ENCODE peak calls at places on chromosome 12, in eight cellular contexts. G, Y, N, E, F, X, Z and T are unnamed samples. For H3K4me1 and H3K36me3, the result is how much of the 10 kb centered on the place peaks cover.

GRCh38 chr12:81963651-81964050 is 204.5 kb upstream of the PPFIA2 start:
- DNase-seq in G (no peak), Y (no peak), N (no peak), E (no peak), F (no peak), X (no peak), Z (no peak), T (no peak)

GRCh38 chr12:104582739-104583138 is 126.0 kb downstream of the CHST11 start:
- DNase-seq in G (peak), Y (no peak), N (no peak), E (no peak), F (no peak), X (no peak), Z (no peak), T (no peak)

GRCh38 chr12:4221157-4221556 is 52.4 kb upstream of the CCND2 start:
- DNase-seq in G (no peak), Y (no peak), N (no peak), E (no peak), F (no peak), X (no peak), Z (no peak), T (no peak)

GRCh38 chr12:14410841-14411569 is 45.5 kb downstream of the ATF7IP start:
- DNase-seq in G (no peak), Y (no peak), N (no peak), E (no peak), F (no peak), X (peak), Z (no peak), T (no peak)

GRCh38 chr12:41605528-41606295 is 417.6 kb downstream of the PDZRN4 start:
- DNase-seq in G (peak), Y (no peak), N (no peak), E (no peak), F (no peak), X (no peak), Z (no peak), T (no peak)

GRCh38 chr12:103331643-103332042 is 164.1 kb downstream of the C12orf42 start:
- DNase-seq in G (no peak), Y (no peak), N (no peak), E (no peak), F (no peak), X (no peak), Z (no peak), T (no peak)

GRCh38 chr12:54352891-54353874 is 11.1 kb downstream of the GPR84 start:
- DNase-seq in G (no peak), Y (no peak), N (no peak), E (no peak), F (no peak), X (no peak), Z (no peak), T (no peak)

GRCh38 chr12:120468846-120469449 is 600 bp downstream of the SRSF9 start:
- DNase-seq in G (peak), Y (peak), N (no peak), E (peak), F (peak), X (no peak), Z (no peak), T (peak)

GRCh38 chr12:76026643-76027063 is 4.9 kb downstream of the PHLDA1 start:
- DNase-seq in G (no peak), Y (no peak), N (no peak), E (no peak), F (no peak), X (no peak), Z (no peak), T (no peak)

GRCh38 chr12:98401427-98401826 is 114.0 kb upstream of the TMPO start:
- DNase-seq in G (no peak), Y (no peak), N (no peak), E (no peak), F (no peak), X (no peak), Z (peak), T (no peak)

GRCh38 chr12:98402081-98402480 is 113.3 kb upstream of the TMPO start:
- DNase-seq in G (no peak), Y (no peak), N (no peak), E (no peak), F (no peak), X (no peak), Z (no peak), T (no peak)

GRCh38 chr12:98402671-98403070 is 112.7 kb upstream of the TMPO start:
- DNase-seq in G (no peak), Y (no peak), N (no peak), E (no peak), F (no peak), X (no peak), Z (no peak), T (no peak)

GRCh38 chr12:98399532-98399931 is 115.9 kb upstream of the TMPO start:
- DNase-seq in G (peak), Y (no peak), N (no peak), E (no peak), F (no peak), X (no peak), Z (no peak), T (no peak)

DNA sequence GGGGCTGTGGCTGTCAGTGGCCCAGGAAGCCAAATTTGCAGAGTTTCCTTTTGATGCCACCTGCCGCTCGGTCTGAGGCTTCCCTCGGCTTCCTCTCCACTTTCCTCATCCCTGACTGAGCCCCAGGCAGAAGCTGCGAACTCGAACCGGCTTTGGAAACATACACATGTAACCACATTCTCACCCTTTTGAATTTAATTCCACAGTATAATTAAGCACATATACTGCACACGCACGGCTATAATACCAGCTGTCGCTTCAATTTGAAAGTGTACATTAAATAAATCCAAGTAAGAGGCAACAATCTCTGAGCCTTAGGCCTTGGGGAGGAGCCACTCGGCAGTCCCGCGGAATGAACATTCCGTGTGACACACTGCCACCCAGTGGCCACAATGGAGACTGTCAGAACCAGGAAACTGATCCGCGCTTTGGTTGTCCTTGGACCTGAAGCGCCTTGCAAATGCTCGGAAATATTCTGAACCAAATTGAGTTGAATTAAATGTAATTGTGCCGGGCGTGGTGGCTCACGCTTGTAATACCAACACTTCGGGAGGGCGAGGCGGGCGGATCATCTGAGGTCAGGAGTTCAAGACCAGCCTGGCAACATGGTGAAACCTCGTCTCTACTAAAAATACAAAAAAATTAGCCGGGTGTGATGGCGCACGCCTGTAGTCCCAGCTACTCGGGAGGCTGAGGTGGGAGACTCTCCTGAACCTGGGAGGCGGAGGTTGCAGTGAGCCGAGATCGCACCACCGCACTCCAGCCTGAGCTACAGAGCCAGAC is 117.9 kb upstream of the TMPO start:
- DNase-seq in G (peak), Y (peak), N (peak), E (peak), F (peak), X (peak), Z (peak), T (peak)
- H3K4me1 ChIP-seq in G (under half), Y (under half), N (under half), E (under half), F (under half), X (under half), Z (under half), T (under half)

DNA sequence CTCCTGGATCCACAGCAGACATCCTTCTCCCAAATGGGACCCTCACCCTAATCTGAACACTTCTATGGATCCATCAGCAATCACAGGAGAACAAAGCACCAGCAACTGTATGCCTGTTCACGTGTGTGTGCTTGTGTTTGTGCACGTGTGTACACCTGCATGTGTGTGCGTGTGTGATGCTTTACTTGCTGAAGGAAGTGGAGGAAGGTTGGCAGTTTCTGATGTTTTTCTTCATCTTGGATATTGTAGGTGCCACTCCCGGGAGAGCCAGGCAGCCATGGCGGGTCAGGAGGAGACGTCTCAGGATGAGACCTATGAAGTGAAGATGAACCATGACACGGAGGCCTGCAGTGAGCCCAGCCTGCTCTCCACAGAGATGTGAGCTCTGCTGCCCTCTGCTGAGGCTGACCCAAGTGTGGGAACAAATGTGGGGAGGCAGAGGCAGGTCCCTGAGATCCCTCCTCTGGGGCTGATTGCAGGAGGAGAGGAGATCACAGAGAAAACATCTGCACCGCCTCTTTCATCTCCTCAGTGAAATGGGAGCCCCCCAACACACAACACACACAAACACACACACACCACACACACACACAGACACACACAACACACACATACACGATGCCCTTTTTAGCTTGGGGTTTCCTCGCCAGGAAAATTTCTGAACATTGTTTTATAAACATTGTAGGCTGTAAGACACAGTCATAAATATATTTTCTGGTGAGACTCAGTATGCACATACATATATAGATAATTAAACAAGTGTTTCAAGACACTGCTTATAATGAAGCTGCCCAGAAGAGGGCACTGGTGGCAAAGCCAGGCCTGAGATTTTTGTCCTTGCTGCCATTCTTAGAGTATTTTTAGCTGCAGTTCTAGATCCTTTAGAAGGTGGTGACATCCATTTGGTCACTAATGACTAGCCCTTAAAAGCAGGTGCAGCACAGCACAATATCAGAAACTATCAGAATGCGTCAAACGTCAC is 112.2 kb upstream of the FKBP4 start:
- DNase-seq in G (no peak), Y (no peak), N (no peak), E (no peak), F (no peak), X (no peak), Z (peak), T (no peak)
- H3K36me3 ChIP-seq in G (under half), Y (under half), N (under half), E (under half), F (half or more), X (under half), Z (under half), T (under half)

DNA sequence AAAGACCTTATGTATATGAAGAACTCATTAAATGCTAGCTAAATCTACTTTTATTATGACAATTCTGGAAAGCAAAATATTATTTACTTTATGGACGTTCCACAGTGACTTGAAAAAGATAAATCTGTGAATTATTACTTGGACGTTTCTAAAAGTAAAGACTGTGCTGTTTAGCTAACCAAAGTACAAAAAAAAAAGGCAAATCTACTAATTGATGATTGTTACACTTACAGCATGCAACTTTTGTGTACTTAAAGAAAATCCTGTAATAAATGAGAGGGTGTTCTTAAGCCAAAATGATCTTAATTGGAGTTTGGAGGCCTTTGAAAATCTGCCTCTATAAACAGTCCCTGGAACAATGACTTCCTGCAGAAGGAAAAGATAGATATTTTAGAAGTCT is 434.1 kb upstream of the SYT1 start:
- DNase-seq in G (no peak), Y (no peak), N (no peak), E (no peak), F (no peak), X (no peak), Z (no peak), T (no peak)
- H3K4me1 ChIP-seq in G (under half), Y (under half), N (under half), E (under half), F (under half), X (under half), Z (under half), T (under half)

GRCh38 chr12:18683603-18684002 is 54.2 kb downstream of the PLCZ1 start:
- DNase-seq in G (no peak), Y (no peak), N (no peak), E (no peak), F (no peak), X (no peak), Z (no peak), T (no peak)
- H3K36me3 ChIP-seq in G (under half), Y (under half), N (under half), E (under half), F (under half), X (under half), Z (under half), T (under half)

DNA sequence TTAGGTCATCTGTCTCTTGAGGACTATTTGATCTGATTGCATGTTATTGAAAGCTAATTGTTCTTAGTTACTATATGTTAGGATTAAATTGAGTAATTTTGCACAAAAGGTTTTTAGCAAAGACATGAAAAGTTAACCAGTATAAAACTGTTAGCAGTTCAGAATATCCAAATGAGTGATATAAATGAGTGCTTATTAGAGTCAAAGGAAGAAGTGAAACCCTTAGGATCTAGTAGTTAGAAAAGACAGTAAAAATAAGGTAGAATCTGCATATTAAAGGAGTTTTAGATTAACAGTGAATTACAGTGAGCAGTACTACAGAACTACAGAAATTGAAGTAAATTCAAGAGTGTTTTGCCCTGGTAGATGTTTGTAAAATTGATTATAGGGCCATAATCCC is 12.4 kb downstream of the RAP1B start:
- DNase-seq in G (no peak), Y (no peak), N (no peak), E (no peak), F (no peak), X (no peak), Z (no peak), T (no peak)
- H3K4me1 ChIP-seq in G (under half), Y (under half), N (under half), E (half or more), F (half or more), X (under half), Z (under half), T (half or more)

GRCh38 chr12:132568826-132569480 is 41.4 kb downstream of the LRCOL1 start:
- DNase-seq in G (no peak), Y (no peak), N (no peak), E (no peak), F (no peak), X (no peak), Z (no peak), T (no peak)
- H3K36me3 ChIP-seq in G (under half), Y (under half), N (under half), E (half or more), F (half or more), X (under half), Z (under half), T (under half)

DNA sequence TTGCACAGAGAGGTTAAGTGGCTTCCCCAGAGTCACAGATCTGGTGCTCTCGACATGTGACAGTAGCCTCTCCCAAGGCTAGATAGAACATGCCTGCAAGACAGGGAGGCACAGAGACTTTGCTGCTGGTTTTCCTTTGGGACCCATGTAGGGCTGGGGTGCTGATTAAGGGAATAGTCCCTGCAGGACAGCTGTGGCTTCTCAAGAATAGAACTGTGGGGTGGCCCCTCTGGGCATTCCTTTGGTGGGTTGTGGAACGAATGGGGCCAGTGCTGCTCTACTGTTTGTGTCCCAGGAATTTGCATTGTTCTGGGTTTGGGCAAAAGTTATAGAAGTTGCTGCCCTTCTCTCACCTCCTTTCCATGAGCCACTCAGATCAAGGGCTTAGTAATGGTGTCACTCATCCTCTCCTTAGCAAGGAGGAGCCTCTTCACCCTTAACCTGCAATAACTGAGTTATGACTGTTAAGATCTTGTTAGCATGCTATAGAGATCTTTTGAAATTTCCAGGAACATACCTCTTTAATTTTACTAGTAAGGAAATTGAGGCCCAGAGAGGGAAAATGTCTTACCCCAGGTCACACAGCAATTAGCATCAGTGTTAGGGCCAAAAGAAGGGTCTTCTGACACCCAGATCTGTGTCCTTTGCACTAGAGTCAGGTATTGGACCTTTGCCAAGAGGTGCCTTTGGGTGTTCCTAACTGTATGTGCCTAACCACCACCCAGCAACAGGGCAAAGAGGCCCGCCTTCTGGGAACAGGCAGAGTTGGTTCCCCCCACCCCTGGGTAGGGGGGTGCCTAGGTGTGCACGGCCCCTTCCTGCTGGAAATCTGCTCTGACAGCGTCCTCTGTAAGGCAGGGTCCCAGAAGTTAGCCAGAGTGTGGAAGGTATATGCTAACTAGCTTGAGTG is 31.4 kb downstream of the CD9 start:
- DNase-seq in G (no peak), Y (peak), N (no peak), E (no peak), F (no peak), X (no peak), Z (no peak), T (no peak)
- H3K4me1 ChIP-seq in G (under half), Y (half or more), N (half or more), E (half or more), F (half or more), X (under half), Z (under half), T (half or more)

GRCh38 chr12:6520186-6520585 is 14.1 kb upstream of the GAPDH start:
- DNase-seq in G (no peak), Y (no peak), N (no peak), E (no peak), F (no peak), X (no peak), Z (no peak), T (no peak)
- H3K36me3 ChIP-seq in G (under half), Y (under half), N (under half), E (half or more), F (half or more), X (half or more), Z (half or more), T (under half)

DNA sequence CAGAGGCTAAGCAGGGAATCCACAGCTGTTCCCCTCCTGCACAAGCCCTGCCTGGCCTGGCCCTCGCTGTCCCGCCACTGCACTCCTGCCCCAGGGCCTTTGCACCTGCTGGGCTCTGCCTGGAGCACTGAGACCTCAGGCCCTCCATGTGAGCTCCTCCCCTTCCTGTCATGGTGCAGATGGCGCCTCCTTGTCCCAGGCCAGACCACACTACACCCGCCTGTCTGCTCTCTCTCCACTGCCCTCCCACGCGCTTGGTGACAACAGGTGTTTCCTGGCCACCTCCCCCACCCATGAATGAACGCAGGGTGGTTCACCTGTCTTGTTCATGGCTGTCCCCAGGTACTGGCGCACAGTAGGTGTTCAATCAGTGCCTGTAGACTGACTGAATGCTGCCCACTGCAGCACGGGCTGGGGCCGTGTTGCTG is 82.9 kb downstream of the NCOR2 start:
- DNase-seq in G (peak), Y (no peak), N (no peak), E (no peak), F (peak), X (no peak), Z (no peak), T (no peak)
- H3K4me1 ChIP-seq in G (under half), Y (under half), N (under half), E (under half), F (half or more), X (under half), Z (under half), T (half or more)

GRCh38 chr12:56995201-56995929 is 11.0 kb downstream of the ZBTB39 start:
- DNase-seq in G (no peak), Y (peak), N (no peak), E (no peak), F (no peak), X (no peak), Z (no peak), T (no peak)

GRCh38 chr12:56998981-56999380 is 7.4 kb downstream of the ZBTB39 start:
- DNase-seq in G (peak), Y (no peak), N (no peak), E (no peak), F (no peak), X (no peak), Z (no peak), T (no peak)

GRCh38 chr12:56995930-56996496 is 10.3 kb downstream of the ZBTB39 start:
- DNase-seq in G (no peak), Y (peak), N (no peak), E (no peak), F (no peak), X (no peak), Z (no peak), T (no peak)

GRCh38 chr12:56998316-56998715 is 8.0 kb downstream of the ZBTB39 start:
- DNase-seq in G (no peak), Y (no peak), N (no peak), E (no peak), F (no peak), X (no peak), Z (no peak), T (no peak)

GRCh38 chr12:56996793-56997545 is 9.4 kb downstream of the ZBTB39 start:
- DNase-seq in G (no peak), Y (peak), N (no peak), E (no peak), F (no peak), X (no peak), Z (no peak), T (no peak)
- H3K36me3 ChIP-seq in G (under half), Y (under half), N (under half), E (under half), F (under half), X (under half), Z (under half), T (under half)